ENCODE peak calls at places on chromosomes 16 and 17, in five cellular contexts. I, U, C, B and M are unnamed samples. For H3K4me1 and H3K36me3, the result is how much of the 10 kb centered on the place peaks cover.

GRCh38 chr16:83706394-83706793 is 101.4 kb upstream of the HSBP1 start:
- DNase-seq in I (no peak), U (no peak), C (no peak), B (no peak), M (no peak)

GRCh38 chr17:40190197-40191021 is 13.1 kb downstream of the RAPGEFL1 start:
- DNase-seq in I (no peak), U (no peak), C (peak), B (no peak), M (no peak)

GRCh38 chr17:47995241-47995935 is 24.5 kb downstream of the CDK5RAP3 start:
- DNase-seq in I (no peak), U (no peak), C (peak), B (no peak), M (no peak)

GRCh38 chr17:65145743-65146142 is 8.6 kb downstream of the RGS9 start:
- DNase-seq in I (no peak), U (no peak), C (no peak), B (no peak), M (no peak)

GRCh38 chr17:31919802-31920525 is 16.8 kb upstream of the SUZ12 start:
- DNase-seq in I (no peak), U (no peak), C (no peak), B (no peak), M (no peak)

GRCh38 chr16:86565644-86566511 is 751 bp upstream of the FOXC2 start:
- DNase-seq in I (no peak), U (no peak), C (peak), B (no peak), M (no peak)

GRCh38 chr17:199806-200603 is 18.6 kb upstream of the DOC2B start:
- DNase-seq in I (no peak), U (no peak), C (no peak), B (no peak), M (no peak)

GRCh38 chr17:65750678-65751077 is 189.2 kb upstream of the AXIN2 start:
- DNase-seq in I (peak), U (peak), C (no peak), B (peak), M (peak)

GRCh38 chr16:11843861-11844260 is 7.5 kb downstream of the RSL1D1 start:
- DNase-seq in I (no peak), U (no peak), C (no peak), B (no peak), M (no peak)

GRCh38 chr16:69105501-69106361 is at the start of gene HAS3:
- DNase-seq in I (peak), U (no peak), C (peak), B (no peak), M (peak)

GRCh38 chr16:3983081-3983520 is 102.6 kb upstream of the CREBBP start:
- DNase-seq in I (no peak), U (peak), C (peak), B (no peak), M (peak)

GRCh38 chr16:71811261-71811803 is 2.7 kb upstream of the AP1G1 start:
- DNase-seq in I (no peak), U (no peak), C (no peak), B (no peak), M (no peak)

GRCh38 chr17:75634754-75635609 is 1.7 kb downstream of the SMIM5 start:
- DNase-seq in I (no peak), U (no peak), C (no peak), B (no peak), M (no peak)

GRCh38 chr16:57624044-57624688 is 4.3 kb upstream of the ADGRG1 start:
- DNase-seq in I (no peak), U (no peak), C (no peak), B (no peak), M (no peak)

GRCh38 chr16:19245326-19245925 is 40.1 kb upstream of the CLEC19A start:
- DNase-seq in I (no peak), U (no peak), C (peak), B (no peak), M (peak)

GRCh38 chr17:39094607-39095308 is 56.7 kb downstream of the PLXDC1 start:
- DNase-seq in I (no peak), U (no peak), C (no peak), B (peak), M (peak)

GRCh38 chr17:43014946-43015519 is 7.2 kb downstream of the VAT1 start:
- DNase-seq in I (no peak), U (no peak), C (no peak), B (no peak), M (no peak)

GRCh38 chr16:10245002-10245401 is 62.8 kb upstream of the GRIN2A start:
- DNase-seq in I (no peak), U (no peak), C (no peak), B (no peak), M (no peak)

GRCh38 chr17:40551874-40552768 is 13.2 kb downstream of the CCR7 start:
- DNase-seq in I (no peak), U (peak), C (no peak), B (no peak), M (no peak)

GRCh38 chr17:43015579-43015978 is 6.6 kb downstream of the VAT1 start:
- DNase-seq in I (no peak), U (no peak), C (no peak), B (no peak), M (no peak)

GRCh38 chr17:73703216-73703615 is 59.0 kb upstream of the SDK2 start:
- DNase-seq in I (no peak), U (no peak), C (no peak), B (no peak), M (no peak)

GRCh38 chr17:78958556-78959191 is 21.0 kb downstream of the LGALS3BP start:
- DNase-seq in I (no peak), U (no peak), C (no peak), B (no peak), M (peak)

GRCh38 chr16:4850211-4850610 is 2.9 kb downstream of the UBN1 start:
- DNase-seq in I (no peak), U (no peak), C (no peak), B (no peak), M (no peak)

DNA sequence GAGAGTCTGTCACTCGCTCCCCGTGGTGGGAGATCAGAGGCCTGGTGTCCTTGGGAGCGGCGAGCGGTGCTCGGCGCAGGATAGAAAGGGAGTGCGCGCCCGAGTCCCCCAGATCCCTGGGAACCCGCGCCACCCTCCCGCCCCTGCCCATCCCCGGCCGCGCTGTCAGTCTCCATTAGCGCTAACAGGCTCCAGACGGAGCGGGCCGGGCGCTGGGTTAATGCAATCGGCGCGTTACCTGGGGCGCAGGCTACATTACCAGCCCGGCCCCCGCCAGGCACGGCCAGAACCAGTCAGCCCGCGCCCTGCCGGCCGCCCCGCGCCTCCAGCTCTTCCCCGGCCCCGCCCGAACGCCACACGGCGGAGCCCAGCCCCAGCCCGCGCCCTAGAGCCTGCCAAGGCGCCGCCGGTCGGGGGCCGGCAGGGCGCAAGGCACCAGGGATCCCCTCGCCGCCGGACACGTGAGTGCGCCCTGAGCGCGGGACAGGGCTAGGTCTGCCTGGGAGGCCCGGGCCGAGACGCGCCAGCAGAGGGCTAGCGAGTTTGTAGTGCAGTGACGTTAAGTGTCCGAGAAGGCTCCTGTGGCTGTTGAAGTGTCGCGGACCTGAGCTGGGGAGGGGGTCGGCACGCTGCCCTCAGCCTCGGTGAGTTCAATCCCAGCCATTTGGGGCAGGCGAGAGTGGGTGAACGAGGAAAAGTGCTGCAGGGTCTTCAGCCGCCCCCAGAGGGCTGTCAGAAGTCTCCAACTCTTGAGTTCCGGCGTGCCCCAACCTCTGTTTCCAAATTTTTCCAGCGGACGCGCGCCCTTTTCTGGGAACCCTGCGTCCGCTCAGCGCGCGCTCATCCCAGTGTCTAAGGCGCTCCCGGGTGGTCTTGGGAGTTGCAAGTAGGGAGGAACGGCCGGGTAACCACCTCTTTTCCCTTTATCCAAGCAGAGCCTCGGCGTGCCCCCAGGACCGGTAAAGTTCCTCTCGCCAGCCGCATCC is at the start of gene SLC6A2:
- DNase-seq in I (no peak), U (no peak), C (peak), B (no peak), M (no peak)
- H3K4me3 ChIP-seq in I (no peak), U (no peak), C (peak), B (no peak), M (no peak)

DNA sequence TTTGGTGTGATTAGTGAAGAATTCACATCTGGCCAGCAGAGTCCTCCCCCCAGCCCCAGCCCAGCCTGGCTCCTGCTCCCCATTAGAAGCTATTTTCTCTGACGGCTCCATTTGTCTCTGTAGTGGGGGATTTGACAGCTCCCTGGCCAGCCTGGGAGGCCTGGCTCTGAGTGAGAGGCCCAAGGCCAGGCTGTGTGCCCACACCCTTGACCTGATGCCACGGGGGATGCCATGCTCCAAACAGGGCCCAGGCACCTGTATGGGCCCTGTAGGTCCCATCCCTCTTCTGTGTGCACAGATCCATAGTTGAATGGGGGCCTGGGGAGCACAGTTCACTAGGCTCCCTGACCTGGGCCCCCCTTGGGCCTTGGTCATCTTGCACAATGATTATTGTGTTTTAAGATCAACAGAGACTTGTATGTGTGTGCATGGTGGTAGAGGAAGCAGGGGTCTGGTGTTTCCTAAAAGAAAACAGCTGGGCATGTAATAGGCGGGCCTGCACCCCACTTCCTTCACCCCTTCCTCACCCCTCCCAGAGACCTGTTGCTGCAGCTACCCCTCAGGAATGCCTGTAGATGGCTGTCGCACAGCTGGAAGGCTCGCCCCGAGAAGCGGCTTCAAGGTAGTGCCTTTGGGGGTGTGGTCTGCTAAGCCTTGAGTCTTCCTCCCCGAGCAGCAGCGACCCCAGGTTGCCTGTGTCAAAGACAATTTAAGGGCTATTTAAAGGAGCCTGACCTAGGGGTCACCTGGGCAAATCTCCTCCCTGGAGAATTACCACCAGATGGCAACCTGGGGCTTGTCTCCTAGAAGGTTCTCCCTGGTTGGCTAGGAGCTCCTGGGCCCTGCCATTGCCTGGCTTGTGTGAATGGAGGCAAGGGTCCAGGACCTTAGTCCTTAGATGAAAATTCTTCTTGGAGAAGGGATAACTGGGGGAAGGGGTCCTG is 51.0 kb upstream of the TAC4 start:
- DNase-seq in I (no peak), U (no peak), C (peak), B (no peak), M (peak)
- H3K4me1 ChIP-seq in I (under half), U (under half), C (under half), B (under half), M (under half)

GRCh38 chr17:69872675-69873262 is 202.3 kb upstream of the KCNJ16 start:
- DNase-seq in I (no peak), U (no peak), C (no peak), B (no peak), M (no peak)

GRCh38 chr17:69869667-69870066 is 205.4 kb upstream of the KCNJ16 start:
- DNase-seq in I (no peak), U (no peak), C (no peak), B (no peak), M (no peak)

GRCh38 chr17:69871318-69871717 is 203.7 kb upstream of the KCNJ16 start:
- DNase-seq in I (no peak), U (no peak), C (no peak), B (no peak), M (no peak)

GRCh38 chr17:69870091-69870530 is 204.9 kb upstream of the KCNJ16 start:
- DNase-seq in I (no peak), U (no peak), C (no peak), B (no peak), M (no peak)

GRCh38 chr17:69870751-69871199 is 204.2 kb upstream of the KCNJ16 start:
- DNase-seq in I (no peak), U (no peak), C (peak), B (no peak), M (no peak)
- H3K36me3 ChIP-seq in I (under half), U (under half), C (under half), B (under half), M (under half)

DNA sequence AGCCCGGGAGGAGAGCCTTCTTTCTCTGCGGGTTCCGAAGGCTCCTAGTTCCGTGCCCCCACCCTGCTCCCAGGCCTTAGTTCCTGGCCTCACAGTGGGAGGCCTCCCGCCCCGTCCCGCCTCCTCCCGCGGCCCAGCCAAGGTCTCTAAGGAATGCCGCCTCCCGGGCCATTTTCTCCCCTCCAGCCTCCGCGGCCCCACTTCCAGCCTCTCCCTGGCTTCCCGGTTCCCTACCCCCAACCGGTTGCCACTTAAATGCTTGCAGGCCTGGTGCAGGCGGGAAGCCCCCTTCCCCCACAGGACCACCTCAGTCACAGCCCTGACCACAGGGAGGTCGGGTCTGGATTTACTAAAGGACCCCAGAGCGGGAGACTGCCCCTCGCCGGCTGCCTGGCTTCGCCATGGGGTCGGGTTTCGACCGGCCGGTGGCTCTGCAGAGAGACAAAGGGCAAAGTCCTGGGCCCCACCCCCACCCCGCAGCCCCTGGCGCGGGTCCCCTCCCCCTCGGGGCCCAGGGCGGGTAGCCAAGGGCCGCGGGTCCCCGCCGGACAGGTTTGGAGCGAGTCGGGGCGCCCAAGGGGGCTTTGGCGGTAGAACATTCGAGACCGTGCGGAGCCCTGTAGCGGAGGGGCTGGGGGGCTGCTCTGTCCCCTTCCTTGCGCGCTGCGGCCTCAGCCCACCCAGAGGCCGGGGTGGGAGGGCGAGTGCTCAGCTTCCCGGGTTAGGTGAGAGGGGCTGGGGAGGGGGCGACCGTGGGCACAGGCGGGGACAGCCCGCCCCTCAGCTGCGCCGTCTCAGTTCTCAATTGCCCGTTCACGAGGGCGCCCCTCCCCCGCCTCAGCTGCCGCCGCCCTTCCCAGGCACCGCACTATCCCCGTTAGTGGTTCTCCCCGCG is 16.4 kb downstream of the IGF2BP1 start:
- DNase-seq in I (no peak), U (no peak), C (peak), B (no peak), M (no peak)
- H3K4me3 ChIP-seq in I (no peak), U (no peak), C (peak), B (no peak), M (peak)

GRCh38 chr17:17669081-17669850 is 12.0 kb upstream of the RAI1 start:
- DNase-seq in I (peak), U (no peak), C (no peak), B (no peak), M (no peak)

GRCh38 chr17:17670701-17671319 is 10.4 kb upstream of the RAI1 start:
- DNase-seq in I (no peak), U (no peak), C (no peak), B (no peak), M (peak)

GRCh38 chr17:17668358-17668757 is 12.9 kb upstream of the RAI1 start:
- DNase-seq in I (no peak), U (no peak), C (no peak), B (no peak), M (no peak)

GRCh38 chr17:17671369-17672119 is 9.7 kb upstream of the RAI1 start:
- DNase-seq in I (no peak), U (no peak), C (no peak), B (no peak), M (no peak)

DNA sequence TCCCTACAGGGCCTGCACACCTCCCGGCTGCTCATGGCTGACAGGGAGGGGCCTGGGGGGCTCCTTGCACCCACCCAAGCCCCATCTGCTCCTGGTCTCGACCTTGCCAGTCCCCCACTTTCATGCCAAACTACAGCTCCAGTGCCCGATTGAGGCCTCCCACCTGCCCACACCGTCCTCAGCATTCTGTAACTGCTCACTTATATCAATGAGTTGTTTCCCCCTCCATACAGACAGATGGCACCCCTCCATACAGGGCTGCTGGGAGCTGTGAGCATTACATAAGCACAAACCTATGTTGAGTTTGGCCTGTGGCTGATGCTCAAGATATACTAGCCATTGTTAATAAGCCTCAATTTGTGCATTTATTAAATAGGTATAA is 11.4 kb upstream of the RAI1 start:
- DNase-seq in I (no peak), U (no peak), C (no peak), B (no peak), M (no peak)
- H3K4me1 ChIP-seq in I (under half), U (under half), C (under half), B (under half), M (under half)

GRCh38 chr16:27489421-27489820 is 60.3 kb downstream of the GTF3C1 start:
- DNase-seq in I (no peak), U (no peak), C (no peak), B (no peak), M (no peak)
- H3K36me3 ChIP-seq in I (half or more), U (under half), C (under half), B (under half), M (under half)

GRCh38 chr17:81222620-81222905 is 202 bp downstream of the CEP131 start:
- DNase-seq in I (no peak), U (no peak), C (no peak), B (no peak), M (no peak)

GRCh38 chr17:81221842-81222619 is 734 bp downstream of the CEP131 start:
- DNase-seq in I (no peak), U (no peak), C (no peak), B (no peak), M (no peak)

GRCh38 chr17:81219476-81220180 is 3.1 kb downstream of the CEP131 start:
- DNase-seq in I (no peak), U (no peak), C (no peak), B (no peak), M (no peak)

GRCh38 chr17:81222906-81223757 is at the start of gene CEP131:
- DNase-seq in I (peak), U (peak), C (peak), B (peak), M (peak)

GRCh38 chr17:81221371-81221841 is 1.4 kb downstream of the CEP131 start:
- DNase-seq in I (no peak), U (no peak), C (peak), B (no peak), M (no peak)
- H3K4me3 ChIP-seq in I (peak), U (no peak), C (peak), B (no peak), M (no peak)

GRCh38 chr17:50946891-50947843 is 81.0 kb upstream of the TOB1 start:
- DNase-seq in I (no peak), U (no peak), C (no peak), B (no peak), M (no peak)

GRCh38 chr17:50946223-50946890 is 80.2 kb upstream of the TOB1 start:
- DNase-seq in I (no peak), U (no peak), C (no peak), B (no peak), M (no peak)

GRCh38 chr17:50944054-50944901 is 78.1 kb upstream of the TOB1 start:
- DNase-seq in I (peak), U (peak), C (peak), B (peak), M (peak)

GRCh38 chr17:50944902-50945720 is 79.0 kb upstream of the TOB1 start:
- DNase-seq in I (no peak), U (no peak), C (peak), B (no peak), M (no peak)

GRCh38 chr17:50945779-50946222 is 79.6 kb upstream of the TOB1 start:
- DNase-seq in I (no peak), U (no peak), C (no peak), B (no peak), M (no peak)
- H3K4me1 ChIP-seq in I (under half), U (half or more), C (under half), B (under half), M (under half)

GRCh38 chr17:56899403-56899802 is 14.4 kb downstream of the TRIM25 start:
- DNase-seq in I (no peak), U (no peak), C (no peak), B (no peak), M (no peak)
- H3K36me3 ChIP-seq in I (under half), U (under half), C (under half), B (half or more), M (under half)

GRCh38 chr17:45256114-45256966 is 5.6 kb downstream of the SPATA32 start:
- DNase-seq in I (no peak), U (no peak), C (peak), B (no peak), M (peak)

GRCh38 chr17:45255358-45255757 is 6.5 kb downstream of the SPATA32 start:
- DNase-seq in I (no peak), U (no peak), C (no peak), B (no peak), M (no peak)

GRCh38 chr17:45253879-45254278 is 8.0 kb downstream of the SPATA32 start:
- DNase-seq in I (no peak), U (no peak), C (no peak), B (no peak), M (no peak)

GRCh38 chr17:45260204-45260783 is 1.6 kb downstream of the SPATA32 start:
- DNase-seq in I (no peak), U (no peak), C (no peak), B (no peak), M (peak)

GRCh38 chr17:45257115-45257514 is 4.8 kb downstream of the SPATA32 start:
- DNase-seq in I (no peak), U (no peak), C (no peak), B (no peak), M (no peak)
- H3K4me3 ChIP-seq in I (no peak), U (no peak), C (no peak), B (no peak), M (no peak)